ENCODE peak calls at places on chromosomes 4 and X, in four cellular contexts. M is upper lobe of left lung, I is right lobe of liver, Y is right cardiac atrium. A is an unnamed sample.

GRCh38 chr4:162104459-162105124 is 59.2 kb downstream of the FSTL5 start:
- ATAC-seq in M (no peak), I (no peak), Y (no peak), A (no peak)

GRCh38 chr4:41177016-41177415 is 37.3 kb downstream of the APBB2 start:
- ATAC-seq in M (peak), I (peak), Y (peak), A (peak)

GRCh38 chr4:11106190-11106589 is 322.5 kb downstream of the HS3ST1 start:
- ATAC-seq in M (no peak), I (no peak), Y (no peak), A (no peak)

GRCh38 chr4:108849611-108850406 is 87.0 kb upstream of the ETNPPL start:
- ATAC-seq in M (no peak), I (no peak), Y (no peak), A (no peak)

GRCh38 chr4:67292045-67292444 is 253.3 kb downstream of the CENPC start:
- ATAC-seq in M (no peak), I (no peak), Y (no peak), A (no peak)

GRCh38 chr4:183254162-183254561 is 65.9 kb downstream of the CLDN22 start:
- ATAC-seq in M (no peak), I (no peak), Y (no peak), A (no peak)

GRCh38 chr4:76216975-76217814 is 3.6 kb upstream of the SCARB2 start:
- ATAC-seq in M (no peak), I (peak), Y (no peak), A (no peak)

GRCh38 chr4:99248714-99249113 is 29.7 kb upstream of the ADH6 start:
- ATAC-seq in M (no peak), I (no peak), Y (no peak), A (no peak)

GRCh38 chrX:8192276-8192675 is 21.2 kb upstream of the VCX2 start:
- ATAC-seq in M (no peak), I (no peak), Y (no peak), A (no peak)

GRCh38 chrX:18898517-18898916 is 85.4 kb downstream of the PHKA2 start:
- ATAC-seq in M (no peak), I (no peak), Y (no peak), A (no peak)

GRCh38 chr4:76545161-76545884 is 110.3 kb downstream of the SHROOM3 start:
- ATAC-seq in M (no peak), I (no peak), Y (no peak), A (no peak)

GRCh38 chr4:41124916-41125548 is 89.3 kb downstream of the APBB2 start:
- ATAC-seq in M (no peak), I (no peak), Y (no peak), A (no peak)

GRCh38 chr4:7634611-7635010 is 199.9 kb upstream of the PSAPL1 start:
- ATAC-seq in M (no peak), I (no peak), Y (no peak), A (no peak)

GRCh38 chr4:136301773-136302172 is 1230.5 kb downstream of the PCDH18 start:
- ATAC-seq in M (no peak), I (no peak), Y (no peak), A (no peak)

GRCh38 chr4:185626798-185627197 is 91.5 kb upstream of the PDLIM3 start:
- ATAC-seq in M (no peak), I (no peak), Y (no peak), A (no peak)

GRCh38 chr4:55329012-55329411 is 17.0 kb upstream of the SRD5A3 start:
- ATAC-seq in M (no peak), I (no peak), Y (no peak), A (no peak)

GRCh38 chr4:109931318-109931717 is 18.6 kb downstream of the EGF start:
- ATAC-seq in M (no peak), I (no peak), Y (no peak), A (no peak)

GRCh38 chrX:14673236-14673635 is 143.9 kb downstream of the GLRA2 start:
- ATAC-seq in M (no peak), I (no peak), Y (no peak), A (no peak)

GRCh38 chr4:119521306-119521705 is 107.3 kb downstream of the PDE5A start:
- ATAC-seq in M (no peak), I (no peak), Y (no peak), A (no peak)

GRCh38 chr4:168839758-168840385 is 170.2 kb downstream of the CBR4 start:
- ATAC-seq in M (peak), I (peak), Y (peak), A (peak)

GRCh38 chr4:82866706-82867385 is 24.1 kb downstream of the SEC31A start:
- ATAC-seq in M (no peak), I (no peak), Y (no peak), A (no peak)

GRCh38 chrX:107673933-107674479 is 45.7 kb downstream of the PRPS1 start:
- ATAC-seq in M (peak), I (peak), Y (peak), A (peak)

GRCh38 chrX:57380026-57380796 is 93.7 kb downstream of the FAAH2 start:
- ATAC-seq in M (no peak), I (no peak), Y (no peak), A (no peak)

GRCh38 chrX:19791562-19791961 is 95.8 kb downstream of the SH3KBP1 start:
- ATAC-seq in M (no peak), I (no peak), Y (no peak), A (no peak)

GRCh38 chrX:19566359-19567141 is 51.2 kb upstream of the MAP3K15 start:
- ATAC-seq in M (no peak), I (peak), Y (no peak), A (no peak)

GRCh38 chr4:111204807-111205206 is 581.9 kb upstream of the PITX2 start:
- ATAC-seq in M (no peak), I (no peak), Y (no peak), A (no peak)

GRCh38 chrX:115650916-115651315 is 89.9 kb downstream of the PLS3 start:
- ATAC-seq in M (peak), I (peak), Y (peak), A (peak)

GRCh38 chrX:137033774-137034507 is at the start of gene GPR101:
- ATAC-seq in M (no peak), I (no peak), Y (no peak), A (no peak)

GRCh38 chr4:55178226-55179005 is 53.0 kb upstream of the KDR start:
- ATAC-seq in M (no peak), I (peak), Y (no peak), A (no peak)

GRCh38 chr4:186307916-186308315 is 41.9 kb downstream of the F11 start:
- ATAC-seq in M (peak), I (no peak), Y (peak), A (no peak)

GRCh38 chrX:69060631-69061408 is 104.4 kb downstream of the PJA1 start:
- ATAC-seq in M (peak), I (peak), Y (peak), A (peak)

GRCh38 chr4:141347738-141348524 is 127.2 kb downstream of the ZNF330 start:
- ATAC-seq in M (peak), I (peak), Y (no peak), A (no peak)

GRCh38 chrX:122552291-122552800 is 631.7 kb upstream of the GRIA3 start:
- ATAC-seq in M (no peak), I (no peak), Y (no peak), A (no peak)
- H3K4me3 ChIP-seq in M (no peak), I (no peak), Y (no peak), A (no peak)

DNA sequence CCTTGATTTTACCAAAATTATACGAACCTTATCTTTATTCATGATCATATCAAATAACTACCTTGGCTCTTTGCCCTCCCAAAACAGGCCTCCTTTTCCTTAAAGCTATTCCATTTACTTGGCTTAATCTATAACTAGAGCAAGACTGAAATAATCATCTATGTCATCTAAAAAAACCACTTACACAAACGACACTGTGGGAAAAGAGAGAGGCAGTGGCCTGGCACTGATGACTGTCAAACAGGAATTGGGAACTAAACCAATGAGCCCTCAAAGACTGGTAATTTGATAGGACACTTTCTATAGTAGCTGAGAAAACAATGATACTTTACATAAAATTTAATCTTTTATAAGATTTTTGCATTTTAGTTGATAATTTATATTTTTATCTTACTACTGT is 11.7 kb upstream of the PTPN13 start:
- ATAC-seq in M (no peak), I (no peak), Y (no peak), A (no peak)
- H3K4me3 ChIP-seq in M (no peak), I (no peak), Y (no peak), A (no peak)

GRCh38 chr4:123555500-123556273 is 159.1 kb downstream of the SPRY1 start:
- ATAC-seq in M (peak), I (peak), Y (peak), A (peak)

GRCh38 chr4:123554263-123554662 is 157.7 kb downstream of the SPRY1 start:
- ATAC-seq in M (no peak), I (peak), Y (no peak), A (no peak)

GRCh38 chr4:123554819-123555499 is 158.4 kb downstream of the SPRY1 start:
- ATAC-seq in M (peak), I (peak), Y (peak), A (peak)

GRCh38 chr4:123557857-123558536 is 161.4 kb downstream of the SPRY1 start:
- ATAC-seq in M (no peak), I (no peak), Y (no peak), A (no peak)

DNA sequence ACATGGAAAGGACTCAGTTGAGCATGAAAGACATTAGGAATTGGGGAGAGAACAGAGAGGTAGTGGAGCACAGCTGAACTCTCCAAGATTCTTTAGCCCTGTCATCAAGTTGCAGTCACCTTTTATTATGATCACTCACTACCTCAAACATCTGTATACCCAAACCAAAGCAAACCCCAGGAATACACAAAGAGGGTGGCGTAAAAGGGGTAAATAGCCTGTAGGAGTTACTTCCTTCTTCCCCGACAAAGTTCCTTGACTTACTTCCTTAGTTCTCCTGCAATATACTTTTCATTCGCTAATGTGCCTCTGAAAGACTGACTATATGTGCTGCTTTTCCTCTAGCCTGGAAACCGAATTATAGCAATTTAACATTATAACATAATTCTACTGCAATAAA is 159.9 kb downstream of the SPRY1 start:
- ATAC-seq in M (no peak), I (no peak), Y (no peak), A (no peak)
- H3K4me3 ChIP-seq in M (no peak), I (no peak), Y (no peak), A (no peak)

GRCh38 chr4:43765514-43765913 is 683.1 kb downstream of the KCTD8 start:
- ATAC-seq in M (no peak), I (no peak), Y (no peak), A (no peak)
- H3K4me3 ChIP-seq in M (no peak), I (no peak), Y (no peak), A (no peak)

GRCh38 chr4:147480502-147480890 is 401 bp upstream of the EDNRA start:
- ATAC-seq in M (no peak), I (no peak), Y (peak), A (no peak)
- H3K4me3 ChIP-seq in M (peak), I (peak), Y (peak), A (peak)

GRCh38 chrX:131057706-131058105 is 440 bp upstream of the ARHGAP36 start:
- ATAC-seq in M (no peak), I (no peak), Y (no peak), A (no peak)

GRCh38 chrX:131053076-131053475 is 5.1 kb upstream of the ARHGAP36 start:
- ATAC-seq in M (no peak), I (no peak), Y (no peak), A (no peak)

GRCh38 chrX:131060147-131060546 is 2.0 kb downstream of the ARHGAP36 start:
- ATAC-seq in M (no peak), I (no peak), Y (no peak), A (no peak)

GRCh38 chrX:131059231-131059630 is 1.1 kb downstream of the ARHGAP36 start:
- ATAC-seq in M (no peak), I (no peak), Y (no peak), A (no peak)

DNA sequence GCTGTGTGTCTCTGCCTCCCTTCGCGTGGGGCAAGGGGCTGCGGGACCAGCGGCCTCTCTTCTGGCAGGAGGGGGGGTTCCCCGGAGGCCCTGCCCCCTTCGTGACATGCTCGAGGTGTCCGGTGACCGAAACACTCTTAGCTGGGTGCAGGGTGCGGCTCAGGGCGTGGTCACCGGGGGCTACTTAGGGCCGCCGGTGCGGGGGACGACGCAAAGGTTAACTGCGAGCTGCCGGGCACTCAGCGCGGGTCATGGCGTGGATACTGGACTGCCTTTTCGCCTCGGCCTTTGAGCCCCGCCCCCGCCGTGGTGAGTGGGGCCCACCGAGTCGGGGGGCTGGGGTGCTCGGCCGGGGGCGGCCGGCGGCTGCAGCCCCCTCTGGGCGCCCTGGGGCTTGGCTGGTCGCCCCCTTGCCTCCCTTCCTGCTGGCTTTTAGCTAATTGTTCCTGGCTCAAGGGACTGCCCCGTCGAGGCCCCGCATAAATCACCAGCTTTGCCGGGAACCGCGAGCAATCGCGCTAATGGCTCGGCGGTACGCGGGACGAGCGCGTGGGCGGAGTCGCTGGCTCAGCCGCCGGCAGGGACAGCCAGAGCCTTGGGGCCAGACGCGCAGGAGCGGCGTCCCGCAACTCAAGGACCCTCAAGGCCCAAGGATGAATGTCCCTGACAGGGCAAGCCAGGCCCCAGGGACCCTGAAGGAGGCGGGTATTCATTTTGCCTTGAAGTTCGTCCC is at the start of gene ARHGAP36:
- ATAC-seq in M (no peak), I (no peak), Y (no peak), A (no peak)
- H3K4me3 ChIP-seq in M (peak), I (no peak), Y (no peak), A (no peak)

GRCh38 chr4:147547314-147548056 is 66.6 kb downstream of the EDNRA start:
- ATAC-seq in M (no peak), I (no peak), Y (peak), A (no peak)

GRCh38 chr4:147546341-147546740 is 65.4 kb downstream of the EDNRA start:
- ATAC-seq in M (no peak), I (no peak), Y (no peak), A (no peak)

GRCh38 chr4:147548251-147548650 is 67.4 kb downstream of the EDNRA start:
- ATAC-seq in M (no peak), I (no peak), Y (no peak), A (no peak)

DNA sequence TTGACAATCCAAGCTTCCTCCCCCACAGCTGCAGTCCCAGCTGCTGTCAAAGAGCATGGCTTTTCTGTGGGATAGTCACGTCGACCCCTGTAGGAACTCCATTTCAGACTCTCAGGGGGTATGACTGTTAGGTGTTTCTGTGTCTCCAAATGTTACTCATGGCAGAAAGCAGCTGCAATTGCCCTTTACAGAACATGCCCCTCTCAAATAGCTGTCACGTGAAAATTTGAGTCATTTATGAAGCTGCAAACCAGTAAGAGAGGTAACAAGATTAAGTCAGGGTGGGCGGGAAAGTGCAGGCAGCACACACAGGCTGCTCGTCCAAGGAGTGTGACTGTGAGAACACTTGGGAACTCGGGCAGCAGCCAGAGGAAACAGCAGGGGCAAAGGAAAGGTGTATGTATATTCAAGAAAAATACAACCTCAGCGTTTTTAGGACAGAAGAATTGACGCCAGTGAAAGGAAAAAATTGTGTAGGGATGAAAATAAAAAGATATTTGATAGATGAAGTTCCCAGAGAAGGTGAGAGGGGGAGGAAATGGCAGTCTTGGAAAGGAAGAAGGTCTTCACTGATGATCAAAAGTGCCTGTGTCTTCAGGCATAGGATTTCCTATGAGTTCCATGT is 66.5 kb upstream of the TMEM184C start:
- ATAC-seq in M (no peak), I (no peak), Y (peak), A (no peak)
- H3K4me3 ChIP-seq in M (no peak), I (no peak), Y (peak), A (no peak)

A was measured in gastroesophageal sphincter.